ENCODE peak calls at places on chromosomes 12 and 14, in eight cellular contexts. C is neural crest cell, R is pancreas, T is A549, D is PC-9, Z is IMR-90, K is chondrocyte, J is HFFc6. V is an unnamed sample.

GRCh38 chr12:128365831-128366231 is 98.9 kb downstream of the TMEM132C start:
- DNase-seq in C (peak), R (no peak), T (no peak), D (no peak), Z (no peak), K (no peak), J (no peak), V (no peak)

GRCh38 chr12:2268478-2269286 is 215.9 kb downstream of the CACNA1C start:
- DNase-seq in C (no peak), R (no peak), T (no peak), D (no peak), Z (peak), K (no peak), J (peak), V (peak)

GRCh38 chr12:49515266-49515665 is 23.6 kb upstream of the KCNH3 start:
- DNase-seq in C (no peak), R (no peak), T (peak), D (peak), Z (peak), K (no peak), J (peak), V (peak)

GRCh38 chr14:33678012-33678411 is 272.9 kb downstream of the EGLN3 start:
- DNase-seq in C (no peak), R (no peak), T (no peak), D (no peak), Z (no peak), K (no peak), J (no peak), V (no peak)

GRCh38 chr14:105475916-105476845 is 1.6 kb downstream of the CRIP2 start:
- DNase-seq in C (no peak), R (peak), T (no peak), D (no peak), Z (peak), K (no peak), J (no peak), V (no peak)

GRCh38 chr12:89384050-89384749 is 31.9 kb upstream of the DUSP6 start:
- DNase-seq in C (no peak), R (peak), T (no peak), D (peak), Z (peak), K (no peak), J (peak), V (peak)

GRCh38 chr12:67428431-67428830 is 159.3 kb downstream of the CAND1 start:
- DNase-seq in C (no peak), R (no peak), T (no peak), D (peak), Z (no peak), K (no peak), J (peak), V (no peak)

GRCh38 chr14:29111554-29111953 is 345.0 kb downstream of the FOXG1 start:
- DNase-seq in C (no peak), R (no peak), T (no peak), D (no peak), Z (no peak), K (no peak), J (peak), V (no peak)

GRCh38 chr12:121214171-121214777 is 4.3 kb downstream of the P2RX4 start:
- DNase-seq in C (no peak), R (no peak), T (no peak), D (peak), Z (peak), K (no peak), J (peak), V (no peak)

GRCh38 chr12:93783827-93784226 is 106.7 kb downstream of the CRADD start:
- DNase-seq in C (no peak), R (no peak), T (no peak), D (no peak), Z (no peak), K (no peak), J (no peak), V (no peak)

GRCh38 chr14:75123991-75124390 is 2.9 kb downstream of the NEK9 start:
- DNase-seq in C (no peak), R (no peak), T (peak), D (peak), Z (peak), K (no peak), J (peak), V (no peak)

GRCh38 chr12:78697817-78698415 is 166.7 kb upstream of the SYT1 start:
- DNase-seq in C (no peak), R (no peak), T (peak), D (no peak), Z (peak), K (no peak), J (peak), V (no peak)

GRCh38 chr14:51574009-51574408 is 77.7 kb upstream of the FRMD6 start:
- DNase-seq in C (no peak), R (no peak), T (no peak), D (no peak), Z (no peak), K (no peak), J (no peak), V (no peak)

GRCh38 chr12:55060470-55060869 is 40.7 kb downstream of the NEUROD4 start:
- DNase-seq in C (no peak), R (no peak), T (no peak), D (no peak), Z (no peak), K (no peak), J (no peak), V (no peak)

GRCh38 chr12:65882504-65882903 is 58.2 kb downstream of the HMGA2 start:
- DNase-seq in C (no peak), R (no peak), T (no peak), D (no peak), Z (no peak), K (no peak), J (no peak), V (no peak)

GRCh38 chr12:75480469-75480949 is at the start of gene GLIPR1:
- DNase-seq in C (peak), R (peak), T (peak), D (peak), Z (peak), K (no peak), J (peak), V (peak)

GRCh38 chr12:107873223-107873622 is 98.7 kb downstream of the ASCL4 start:
- DNase-seq in C (no peak), R (no peak), T (no peak), D (no peak), Z (no peak), K (no peak), J (no peak), V (no peak)
- TF ChIP-seq CTCF in C (no peak), R (no peak), T (no peak), D (no peak), Z (no peak), K (no peak), J (no peak), V (no peak)

GRCh38 chr12:91620949-91621348 is 438.3 kb upstream of the DCN start:
- DNase-seq in C (no peak), R (no peak), T (no peak), D (no peak), Z (peak), K (no peak), J (no peak), V (no peak)
- TF ChIP-seq CTCF in C (no peak), R (no peak), T (no peak), D (no peak), Z (no peak), K (peak), J (no peak), V (no peak)

DNA sequence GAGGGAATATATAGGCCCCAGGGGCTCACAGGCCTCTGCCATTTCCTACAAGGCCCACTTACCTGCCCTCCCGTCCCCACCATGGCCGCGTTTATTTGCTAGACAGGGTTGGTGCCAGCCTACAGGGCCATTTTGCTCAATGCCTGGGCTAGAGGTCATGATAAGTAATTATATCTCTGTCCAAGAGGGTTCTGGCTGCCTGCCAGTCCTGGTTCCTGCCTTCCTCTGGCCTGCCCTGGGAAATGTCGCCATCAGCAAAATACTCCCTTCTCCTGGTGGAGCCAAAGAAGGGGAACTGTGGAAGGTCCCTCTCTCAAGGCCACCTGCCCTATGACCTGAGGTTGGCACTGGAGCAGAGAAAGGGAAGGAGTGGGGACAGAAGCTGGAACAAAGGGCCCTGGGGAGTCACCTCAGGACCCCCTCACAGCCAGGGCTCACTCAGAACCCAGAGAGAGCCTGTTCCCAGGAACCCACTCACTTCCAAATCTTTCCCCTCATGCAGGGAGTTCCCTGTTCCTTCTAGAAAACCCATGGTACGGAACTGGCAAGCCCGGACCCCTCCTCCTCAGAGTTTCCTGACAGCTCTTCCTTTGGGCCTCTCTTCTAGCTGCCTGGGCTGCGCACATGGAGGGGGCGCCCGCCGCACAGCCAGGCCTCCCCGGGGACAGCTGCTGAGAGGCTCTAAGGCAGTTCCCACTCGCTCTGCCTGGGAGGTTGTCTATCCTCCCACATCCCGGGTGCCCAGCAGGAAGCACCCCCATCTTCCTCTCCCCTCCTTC is 280.5 kb downstream of the DPF3 start:
- DNase-seq in C (no peak), R (peak), T (no peak), D (no peak), Z (no peak), K (no peak), J (no peak), V (no peak)
- TF ChIP-seq CTCF in C (no peak), R (no peak), T (no peak), D (no peak), Z (no peak), K (no peak), J (no peak), V (no peak)

DNA sequence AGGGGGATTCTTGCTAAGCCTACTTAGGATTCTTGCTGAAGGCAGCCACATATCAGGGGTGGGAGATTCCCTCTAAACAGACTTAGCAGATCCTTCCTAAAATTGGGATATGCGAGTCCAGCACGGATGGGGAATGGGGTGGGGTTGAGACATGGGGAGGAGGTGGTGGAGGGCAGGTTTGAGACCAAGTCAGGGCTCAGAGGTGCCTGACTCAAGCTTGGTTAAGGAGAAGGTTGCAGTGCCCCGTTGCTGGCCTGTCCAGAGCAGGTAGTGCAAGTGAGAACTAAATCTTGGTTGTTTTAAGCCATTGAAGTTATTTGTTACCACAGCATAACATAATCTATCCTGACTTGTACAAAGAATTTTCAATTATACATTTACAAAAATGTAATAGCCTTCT is 359.7 kb downstream of the AACS start:
- DNase-seq in C (no peak), R (no peak), T (no peak), D (no peak), Z (no peak), K (no peak), J (no peak), V (no peak)
- TF ChIP-seq CTCF in C (no peak), R (no peak), T (no peak), D (no peak), Z (no peak), K (no peak), J (no peak), V (no peak)